ENCODE peak calls at places on chromosomes 3 and 15, in ten cellular contexts. T is left ventricle myocardium inferior; O is tibial artery; X is fibroblast of villous mesenchyme; I is NB4; Y is GM12878; E is fibroblast of mammary gland; W is cardiac fibroblast; A is CD4-positive, alpha-beta memory T cell; K is right cardiac atrium. M is an unnamed sample.

GRCh38 chr3:111303760-111304159 is 232.1 kb downstream of the NECTIN3 start:
- DNase-seq in T (no peak), O (no peak), X (peak; percentile 41), I (no peak), Y (no peak), E (peak; percentile 60), W (peak; percentile 40), A (no peak), K (no peak), M (no peak)

GRCh38 chr3:65472501-65472900 is 566.2 kb downstream of the MAGI1 start:
- DNase-seq in T (no peak), O (no peak), X (no peak), I (no peak), Y (no peak), E (no peak), W (no peak), A (no peak), K (no peak), M (no peak)

GRCh38 chr15:66619152-66619903 is 53.5 kb upstream of the LCTL start:
- DNase-seq in T (peak; percentile 74), O (peak; percentile 88), X (peak; percentile 74), I (peak; percentile 78), Y (no peak), E (peak; percentile 68), W (peak; percentile 80), A (no peak), K (peak; percentile 93), M (peak; percentile 71)

GRCh38 chr3:151553873-151554272 is 93.0 kb upstream of the IGSF10 start:
- DNase-seq in T (no peak), O (peak; percentile 72), X (peak; percentile 70), I (peak; percentile 90), Y (no peak), E (peak; percentile 63), W (peak; percentile 72), A (no peak), K (peak; percentile 52), M (no peak)

GRCh38 chr3:184234224-184234623 is 4.8 kb downstream of the VWA5B2 start:
- DNase-seq in T (no peak), O (no peak), X (peak; percentile 67), I (peak; percentile 35), Y (no peak), E (peak; percentile 77), W (peak; percentile 87), A (no peak), K (peak; percentile 61), M (no peak)

GRCh38 chr3:128502-128901 is 68.1 kb upstream of the CHL1 start:
- DNase-seq in T (no peak), O (no peak), X (no peak), I (no peak), Y (no peak), E (no peak), W (no peak), A (no peak), K (no peak), M (no peak)

GRCh38 chr15:77748078-77749064 is 115.7 kb upstream of the LINGO1 start:
- DNase-seq in T (no peak), O (no peak), X (no peak), I (no peak), Y (no peak), E (no peak), W (no peak), A (no peak), K (no peak), M (no peak)

GRCh38 chr3:146803746-146804145 is 198.6 kb upstream of the PLSCR5 start:
- DNase-seq in T (no peak), O (no peak), X (peak; percentile 87), I (no peak), Y (no peak), E (peak; percentile 87), W (peak; percentile 94), A (no peak), K (no peak), M (no peak)

GRCh38 chr3:53163459-53164387 is 2.7 kb downstream of the PRKCD start:
- DNase-seq in T (no peak), O (no peak), X (no peak), I (peak; percentile 45), Y (no peak), E (no peak), W (no peak), A (no peak), K (no peak), M (no peak)
- H3K4me3 ChIP-seq in T (no peak overlapping the region), O (no peak overlapping the region), X (no peak overlapping the region), I (peak overlapping the region; percentile 97), Y (peak overlapping the region; percentile 97), E (no peak overlapping the region), W (no peak overlapping the region), A (no peak overlapping the region), K (no peak overlapping the region), M (no peak overlapping the region)

DNA sequence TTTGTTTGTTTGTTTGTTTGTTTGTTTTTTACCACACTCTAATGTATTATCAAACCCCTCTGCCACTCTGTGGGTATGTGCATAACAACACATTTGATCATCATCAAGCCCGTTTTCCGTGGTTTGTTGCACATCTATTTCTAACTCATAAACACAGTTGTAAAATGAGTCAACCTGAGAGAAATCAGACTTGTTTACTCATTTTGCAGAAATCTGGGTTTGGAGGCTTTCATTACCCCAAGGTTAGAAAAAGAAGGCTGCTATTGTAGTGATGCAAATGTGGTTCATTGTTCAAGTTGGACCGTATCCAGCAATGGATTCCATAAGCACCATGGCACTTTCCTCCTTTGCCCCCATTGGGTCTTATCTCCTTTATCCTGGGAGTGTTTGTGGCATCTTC is 353.2 kb upstream of the SOX2 start:
- DNase-seq in T (no peak), O (no peak), X (no peak), I (no peak), Y (peak; percentile 9), E (no peak), W (no peak), A (no peak), K (no peak), M (no peak)
- H3K4me3 ChIP-seq in T (no peak overlapping the region), O (no peak overlapping the region), X (no peak overlapping the region), I (no peak overlapping the region), Y (no peak overlapping the region), E (no peak overlapping the region), W (no peak overlapping the region), A (no peak overlapping the region), K (no peak overlapping the region), M (no peak overlapping the region)

GRCh38 chr15:60006808-60007346 is 2.8 kb downstream of the FOXB1 start:
- DNase-seq in T (no peak), O (no peak), X (no peak), I (no peak), Y (no peak), E (no peak), W (no peak), A (no peak), K (no peak), M (no peak)

GRCh38 chr15:60004019-60004845 is at the start of gene FOXB1:
- DNase-seq in T (no peak), O (no peak), X (no peak), I (no peak), Y (no peak), E (no peak), W (no peak), A (no peak), K (no peak), M (no peak)

GRCh38 chr15:60006203-60006782 is 2.2 kb downstream of the FOXB1 start:
- DNase-seq in T (no peak), O (no peak), X (peak; percentile 72), I (peak; percentile 51), Y (no peak), E (no peak), W (peak; percentile 32), A (peak; percentile 76), K (no peak), M (peak; percentile 55)

GRCh38 chr15:60004846-60005351 is 788 bp downstream of the FOXB1 start:
- DNase-seq in T (no peak), O (no peak), X (peak; percentile 10), I (no peak), Y (no peak), E (peak; percentile 20), W (no peak), A (no peak), K (no peak), M (no peak)

DNA sequence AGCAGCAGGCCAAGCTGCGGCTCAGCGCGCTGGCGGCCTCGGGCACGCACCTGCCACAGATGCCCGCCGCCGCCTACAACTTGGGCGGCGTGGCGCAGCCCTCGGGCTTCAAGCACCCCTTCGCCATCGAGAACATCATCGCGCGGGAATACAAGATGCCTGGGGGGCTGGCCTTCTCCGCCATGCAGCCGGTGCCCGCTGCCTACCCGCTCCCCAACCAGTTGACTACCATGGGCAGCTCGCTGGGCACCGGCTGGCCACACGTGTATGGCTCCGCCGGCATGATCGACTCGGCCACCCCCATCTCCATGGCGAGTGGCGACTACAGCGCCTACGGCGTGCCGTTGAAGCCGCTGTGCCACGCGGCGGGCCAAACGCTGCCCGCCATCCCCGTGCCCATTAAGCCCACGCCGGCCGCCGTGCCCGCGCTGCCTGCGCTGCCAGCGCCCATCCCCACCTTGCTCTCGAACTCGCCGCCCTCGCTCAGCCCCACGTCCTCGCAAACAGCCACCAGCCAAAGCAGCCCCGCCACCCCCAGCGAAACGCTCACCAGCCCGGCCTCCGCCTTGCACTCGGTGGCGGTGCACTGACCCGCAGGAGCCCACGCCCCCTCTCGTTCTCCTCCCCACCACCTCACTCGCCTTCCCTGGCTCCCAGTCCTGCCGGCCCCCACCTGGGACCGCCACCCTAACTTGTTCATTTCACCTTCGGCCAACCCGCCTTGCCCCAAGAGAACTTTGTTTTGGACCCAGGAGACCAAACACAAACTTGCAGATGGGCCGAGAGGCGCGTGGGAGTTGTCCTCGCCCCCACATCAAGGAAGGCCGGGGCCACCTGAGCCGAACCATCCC is 1.5 kb downstream of the FOXB1 start:
- DNase-seq in T (no peak), O (no peak), X (no peak), I (no peak), Y (no peak), E (no peak), W (no peak), A (no peak), K (no peak), M (no peak)
- H3K4me3 ChIP-seq in T (peak overlapping the region; percentile 64), O (peak overlapping the region; percentile 35), X (peak overlapping the region; percentile 63), I (no peak overlapping the region), Y (peak overlapping the region; percentile 82), E (no peak overlapping the region), W (peak overlapping the region; percentile 43), A (peak overlapping the region; percentile 66), K (peak overlapping the region; percentile 47), M (peak overlapping the region; percentile 19)

DNA sequence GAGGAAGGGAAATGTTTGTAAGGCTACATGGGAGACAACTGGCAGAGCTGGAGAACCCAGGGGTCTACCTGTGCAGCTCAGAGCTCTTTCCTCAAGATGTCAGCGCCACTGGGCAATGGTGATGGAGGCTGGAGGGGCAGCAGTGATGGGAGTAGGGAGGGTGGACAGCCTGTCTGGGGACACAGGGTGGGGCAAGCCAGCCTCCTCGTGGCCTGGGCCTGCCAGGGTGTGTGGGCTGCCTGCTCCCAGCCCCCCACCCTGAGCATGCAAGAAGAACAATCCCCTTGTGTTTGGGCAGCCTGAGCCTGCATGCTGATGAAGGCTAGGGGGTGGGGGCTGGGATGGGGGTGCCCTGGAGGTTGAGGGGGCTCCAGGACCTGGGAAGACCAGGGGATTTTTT is 1.2 kb downstream of the PCBP4 start:
- DNase-seq in T (no peak), O (no peak), X (no peak), I (no peak), Y (no peak), E (no peak), W (no peak), A (no peak), K (peak; percentile 58), M (no peak)
- H3K4me3 ChIP-seq in T (peak overlapping the region; percentile 85), O (peak overlapping the region; percentile 75), X (no peak overlapping the region), I (no peak overlapping the region), Y (no peak overlapping the region), E (no peak overlapping the region), W (no peak overlapping the region), A (no peak overlapping the region), K (peak overlapping the region; percentile 78), M (no peak overlapping the region)

GRCh38 chr3:185507883-185508282 is 9.0 kb upstream of the TMEM41A start:
- DNase-seq in T (no peak), O (no peak), X (no peak), I (no peak), Y (no peak), E (no peak), W (no peak), A (no peak), K (no peak), M (no peak)
- H3K4me3 ChIP-seq in T (no peak overlapping the region), O (no peak overlapping the region), X (no peak overlapping the region), I (no peak overlapping the region), Y (no peak overlapping the region), E (no peak overlapping the region), W (no peak overlapping the region), A (no peak overlapping the region), K (no peak overlapping the region), M (no peak overlapping the region)